ENCODE peak calls at places on chromosomes 6 and 20, in nine cellular contexts. T is neural progenitor cell; O is GM12864; I is CD8-positive, alpha-beta T cell; R is breast epithelium; Y is cardiac muscle cell; Q is IMR-90; F is B cell; L is adrenal gland. X is an unnamed sample.
A peak's percentile ranks its signal among the peaks of the same experiment; 100 is the strongest.

GRCh38 chr6:8175046-8175777 is 72.9 kb upstream of the EEF1E1 start:
- DNase-seq in T (no peak), O (no peak), I (no peak), R (no peak), Y (no peak), Q (no peak), F (no peak), L (no peak), X (no peak)

GRCh38 chr20:15976047-15976731 is 597.1 kb downstream of the KIF16B start:
- DNase-seq in T (peak; percentile 89), O (no peak), I (no peak), R (no peak), Y (no peak), Q (no peak), F (no peak), L (no peak), X (no peak)

GRCh38 chr6:109718991-109719390 is 27.9 kb downstream of the FIG4 start:
- DNase-seq in T (no peak), O (no peak), I (no peak), R (no peak), Y (peak; percentile 17), Q (peak; percentile 34), F (no peak), L (no peak), X (no peak)

GRCh38 chr6:15870354-15871043 is 207.7 kb upstream of the DTNBP1 start:
- DNase-seq in T (no peak), O (no peak), I (no peak), R (no peak), Y (peak; percentile 65), Q (no peak), F (no peak), L (no peak), X (no peak)

GRCh38 chr6:24494726-24495515 is at the start of gene ALDH5A1:
- DNase-seq in T (peak; percentile 88), O (no peak), I (peak; percentile 75), R (peak; percentile 68), Y (peak; percentile 74), Q (peak; percentile 38), F (peak; percentile 83), L (peak; percentile 59), X (peak; percentile 82)

GRCh38 chr6:133778414-133778813 is 110.5 kb upstream of the TCF21 start:
- DNase-seq in T (no peak), O (no peak), I (no peak), R (no peak), Y (peak; percentile 95), Q (peak; percentile 95), F (no peak), L (no peak), X (no peak)

GRCh38 chr20:21613512-21613911 is 92.0 kb upstream of the PAX1 start:
- DNase-seq in T (no peak), O (no peak), I (no peak), R (no peak), Y (no peak), Q (no peak), F (no peak), L (peak; percentile 70), X (no peak)

GRCh38 chr6:7532821-7533220 is 8.7 kb upstream of the DSP start:
- DNase-seq in T (peak; percentile 47), O (no peak), I (no peak), R (no peak), Y (no peak), Q (no peak), F (no peak), L (no peak), X (no peak)

GRCh38 chr20:51531141-51531710 is 11.3 kb downstream of the NFATC2 start:
- DNase-seq in T (no peak), O (peak; percentile 67), I (peak; percentile 66), R (no peak), Y (no peak), Q (peak; percentile 36), F (no peak), L (no peak), X (peak; percentile 71)

DNA sequence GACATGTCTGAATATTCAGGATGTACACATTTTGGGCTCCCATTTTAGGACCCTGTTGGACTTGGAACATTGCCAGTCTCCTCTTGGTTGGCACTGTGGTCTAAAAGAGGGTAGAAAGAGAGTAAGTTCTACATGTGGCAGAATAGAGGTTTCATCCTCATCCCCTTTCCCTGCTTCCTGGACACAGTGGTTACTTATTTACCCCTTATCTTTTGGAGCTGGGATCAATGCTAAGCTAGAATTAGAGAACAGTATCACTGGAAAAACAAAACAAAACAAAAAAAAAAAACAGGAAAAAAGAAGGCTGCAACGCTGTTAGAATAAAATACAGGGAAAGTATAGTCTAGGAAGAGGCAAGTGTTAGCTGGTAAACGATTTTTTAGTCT is 790.6 kb downstream of the MAFB start:
- DNase-seq in T (no peak), O (no peak), I (no peak), R (no peak), Y (no peak), Q (no peak), F (no peak), L (no peak), X (no peak)
- TF ChIP-seq CTCF in T (no peak), O (no peak), I (no peak), R (no peak), Y (no peak), Q (no peak), F (no peak), L (no peak), X (no peak)

GRCh38 chr6:108359901-108360882 is 65.3 kb downstream of the AFG1L start:
- DNase-seq in T (no peak), O (no peak), I (no peak), R (no peak), Y (peak; percentile 6), Q (peak; percentile 47), F (no peak), L (no peak), X (no peak)
- TF ChIP-seq CTCF in T (peak; percentile 43), O (peak; percentile 34), I (no peak), R (no peak), Y (peak; percentile 20), Q (no peak), F (peak; percentile 40), L (no peak), X (no peak)

DNA sequence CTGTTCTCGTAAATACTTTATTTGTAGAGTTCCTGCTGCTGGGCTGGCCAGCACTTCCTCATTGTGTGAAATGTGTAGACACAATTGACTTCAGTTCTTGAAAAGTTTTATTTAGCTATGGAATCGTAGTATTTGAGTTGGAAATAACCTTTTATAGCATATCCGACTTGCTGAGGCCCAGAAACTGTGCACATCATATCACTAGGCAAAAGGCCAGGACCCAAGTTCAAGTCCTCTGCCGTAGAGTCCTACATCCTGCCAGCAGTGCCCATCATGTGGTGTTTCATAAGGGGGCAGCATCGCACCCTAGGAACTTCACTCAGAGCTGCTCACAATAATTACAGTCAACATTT is 207.7 kb upstream of the SNX9 start:
- DNase-seq in T (no peak), O (no peak), I (no peak), R (no peak), Y (peak; percentile 27), Q (no peak), F (peak; percentile 41), L (no peak), X (no peak)
- TF ChIP-seq CTCF in T (no peak), O (no peak), I (no peak), R (no peak), Y (peak; percentile 26), Q (peak; percentile 15), F (no peak), L (no peak), X (no peak)

DNA sequence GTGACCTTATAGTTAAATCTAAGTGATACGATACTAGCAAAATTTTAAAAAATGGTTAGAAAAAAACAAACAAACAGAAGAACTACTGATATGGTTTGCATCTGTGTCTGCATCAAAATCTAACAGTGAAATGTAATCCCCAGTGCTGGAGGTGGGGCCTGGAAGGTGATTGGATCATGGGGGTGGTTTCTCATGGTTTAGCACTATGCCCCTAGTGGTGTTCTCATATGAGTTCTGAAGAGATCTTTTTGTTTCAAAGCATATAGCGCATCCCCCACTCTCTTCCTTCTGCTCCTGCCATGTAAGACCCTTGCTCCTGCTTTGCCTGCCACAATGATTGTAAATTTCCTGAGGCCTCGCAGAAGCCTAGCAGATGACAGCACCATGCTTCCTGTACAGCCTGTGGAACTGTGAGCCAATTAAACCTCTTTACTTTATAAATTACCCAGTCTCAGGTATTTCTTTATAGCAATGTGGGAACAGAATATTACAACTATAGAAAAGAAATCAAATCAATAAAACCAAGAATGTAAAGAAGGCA is 5.4 kb downstream of the FBXL4 start:
- DNase-seq in T (no peak), O (no peak), I (no peak), R (no peak), Y (no peak), Q (no peak), F (no peak), L (no peak), X (no peak)
- TF ChIP-seq CTCF in T (peak; percentile 6), O (peak; percentile 20), I (no peak), R (no peak), Y (no peak), Q (no peak), F (no peak), L (no peak), X (no peak)

DNA sequence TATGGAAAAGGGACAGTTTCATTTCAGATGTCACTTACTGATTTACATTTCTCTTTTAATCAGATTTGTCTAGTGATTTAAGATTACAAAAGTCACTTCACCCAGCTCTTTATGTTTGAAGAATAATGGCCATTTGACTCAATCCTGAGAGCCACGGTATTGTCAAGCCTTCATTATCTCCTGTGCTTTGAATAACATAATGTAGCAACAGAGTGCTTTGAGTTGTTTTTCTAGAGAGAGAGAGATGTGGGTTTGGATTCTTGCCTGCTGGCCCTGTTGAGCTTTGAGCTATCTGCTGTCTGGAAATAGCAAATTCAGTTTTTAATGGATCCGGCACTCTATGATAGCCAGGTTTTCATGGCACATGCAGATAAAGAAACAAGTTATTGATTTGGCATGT is 478.4 kb upstream of the SOX4 start:
- DNase-seq in T (peak; percentile 39), O (no peak), I (no peak), R (no peak), Y (peak; percentile 83), Q (peak; percentile 42), F (no peak), L (peak; percentile 21), X (no peak)
- TF ChIP-seq CTCF in T (no peak), O (no peak), I (no peak), R (no peak), Y (no peak), Q (no peak), F (no peak), L (no peak), X (no peak)

X was measured in GM10248.